ENCODE peak calls at places on chromosomes 5 and 9, in five cellular contexts. O, P, Q, N and X are unnamed samples.

GRCh38 chr9:36764364-36765076 is 191.8 kb downstream of the MELK start:
- DNase-seq in O (no peak), P (no peak), Q (no peak), N (no peak), X (no peak)

GRCh38 chr5:50922942-50923767 is 256.7 kb downstream of the PARP8 start:
- DNase-seq in O (no peak), P (no peak), Q (no peak), N (no peak), X (no peak)

GRCh38 chr5:103041071-103041676 is 78.8 kb downstream of the GIN1 start:
- DNase-seq in O (no peak), P (no peak), Q (no peak), N (peak), X (peak)

GRCh38 chr5:73783823-73784222 is 157.8 kb downstream of the ARHGEF28 start:
- DNase-seq in O (no peak), P (no peak), Q (no peak), N (peak), X (no peak)

GRCh38 chr9:127642047-127642740 is 30.1 kb downstream of the STXBP1 start:
- DNase-seq in O (no peak), P (no peak), Q (no peak), N (no peak), X (no peak)

GRCh38 chr5:67879619-67880357 is 335.8 kb upstream of the PIK3R1 start:
- DNase-seq in O (no peak), P (no peak), Q (no peak), N (peak), X (no peak)

GRCh38 chr9:91847576-91847975 is 102.5 kb downstream of the ROR2 start:
- DNase-seq in O (no peak), P (no peak), Q (no peak), N (no peak), X (no peak)

GRCh38 chr9:14352549-14352948 is 38.6 kb upstream of the NFIB start:
- DNase-seq in O (no peak), P (no peak), Q (no peak), N (peak), X (no peak)

GRCh38 chr9:29751220-29751619 is 2177.9 kb upstream of the C9orf72 start:
- DNase-seq in O (no peak), P (no peak), Q (no peak), N (no peak), X (no peak)

GRCh38 chr9:29750062-29750461 is 2176.8 kb upstream of the C9orf72 start:
- DNase-seq in O (no peak), P (no peak), Q (no peak), N (no peak), X (no peak)

DNA sequence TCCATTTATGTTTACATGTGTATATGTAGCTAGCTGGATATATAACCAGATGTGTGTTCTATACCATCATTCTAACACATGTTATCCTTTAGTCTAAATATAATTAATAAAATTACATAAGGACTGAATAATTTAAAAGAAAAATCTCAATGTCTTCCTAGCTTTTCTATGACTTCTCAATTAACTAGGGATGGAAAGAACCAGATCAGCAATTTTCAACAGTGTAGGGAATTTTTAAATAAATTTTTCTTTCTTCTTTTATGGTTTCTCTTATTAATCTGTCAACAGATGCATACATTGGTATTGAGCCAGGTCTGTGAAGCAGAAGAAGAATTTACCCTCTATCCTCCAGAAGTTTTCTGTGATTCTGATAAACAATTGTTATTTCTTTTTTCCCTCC is 2180.4 kb upstream of the C9orf72 start:
- DNase-seq in O (no peak), P (no peak), Q (no peak), N (no peak), X (no peak)
- TF ChIP-seq SRF in O (no peak), P (no peak), Q (no peak), N (no peak), X (no peak)

GRCh38 chr9:78932849-78933627 is 636.1 kb downstream of the PSAT1 start:
- DNase-seq in O (no peak), P (no peak), Q (no peak), N (no peak), X (no peak)
- TF ChIP-seq MAX in O (no peak), P (no peak), Q (no peak), N (no peak), X (no peak)

GRCh38 chr9:114237247-114237646 is 81.9 kb downstream of the COL27A1 start:
- DNase-seq in O (no peak), P (no peak), Q (no peak), N (no peak), X (no peak)

GRCh38 chr9:114236391-114237138 is 81.2 kb downstream of the COL27A1 start:
- DNase-seq in O (no peak), P (no peak), Q (no peak), N (no peak), X (no peak)

GRCh38 chr9:114238919-114239879 is 83.7 kb upstream of the ORM1 start:
- DNase-seq in O (no peak), P (peak), Q (no peak), N (peak), X (no peak)

GRCh38 chr9:114238471-114238870 is 83.1 kb downstream of the COL27A1 start:
- DNase-seq in O (no peak), P (no peak), Q (no peak), N (no peak), X (no peak)

DNA sequence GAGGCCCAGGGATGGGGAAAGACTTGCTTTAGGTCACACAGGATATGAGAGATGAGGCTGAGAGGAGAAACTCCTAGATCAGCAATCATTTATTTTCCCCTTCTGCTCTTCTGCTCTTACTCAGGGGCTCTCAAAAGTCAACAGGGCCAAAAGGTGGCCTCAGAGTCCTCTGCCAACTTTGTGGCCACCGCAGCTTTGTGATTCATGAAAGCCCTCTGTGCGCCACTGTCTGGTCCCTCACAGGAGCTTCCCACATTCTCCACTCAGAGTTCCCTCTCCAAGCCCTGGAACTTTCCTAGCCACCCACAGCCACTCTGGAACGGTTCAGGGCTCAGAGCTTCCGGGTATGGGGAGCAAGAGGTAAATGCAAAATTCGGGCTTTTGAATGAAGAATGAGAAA is 82.4 kb downstream of the COL27A1 start:
- DNase-seq in O (no peak), P (no peak), Q (no peak), N (no peak), X (no peak)
- TF ChIP-seq SRF in O (no peak), P (no peak), Q (no peak), N (no peak), X (no peak)

GRCh38 chr9:113600477-113600851 is 136.9 kb downstream of the RGS3 start:
- DNase-seq in O (no peak), P (no peak), Q (no peak), N (no peak), X (no peak)

GRCh38 chr9:113603773-113604172 is 140.2 kb downstream of the RGS3 start:
- DNase-seq in O (no peak), P (no peak), Q (no peak), N (no peak), X (no peak)

GRCh38 chr9:113600871-113601545 is 137.5 kb downstream of the RGS3 start:
- DNase-seq in O (no peak), P (no peak), Q (no peak), N (no peak), X (no peak)

GRCh38 chr9:113604393-113604792 is 140.9 kb downstream of the RGS3 start:
- DNase-seq in O (no peak), P (no peak), Q (no peak), N (no peak), X (no peak)

DNA sequence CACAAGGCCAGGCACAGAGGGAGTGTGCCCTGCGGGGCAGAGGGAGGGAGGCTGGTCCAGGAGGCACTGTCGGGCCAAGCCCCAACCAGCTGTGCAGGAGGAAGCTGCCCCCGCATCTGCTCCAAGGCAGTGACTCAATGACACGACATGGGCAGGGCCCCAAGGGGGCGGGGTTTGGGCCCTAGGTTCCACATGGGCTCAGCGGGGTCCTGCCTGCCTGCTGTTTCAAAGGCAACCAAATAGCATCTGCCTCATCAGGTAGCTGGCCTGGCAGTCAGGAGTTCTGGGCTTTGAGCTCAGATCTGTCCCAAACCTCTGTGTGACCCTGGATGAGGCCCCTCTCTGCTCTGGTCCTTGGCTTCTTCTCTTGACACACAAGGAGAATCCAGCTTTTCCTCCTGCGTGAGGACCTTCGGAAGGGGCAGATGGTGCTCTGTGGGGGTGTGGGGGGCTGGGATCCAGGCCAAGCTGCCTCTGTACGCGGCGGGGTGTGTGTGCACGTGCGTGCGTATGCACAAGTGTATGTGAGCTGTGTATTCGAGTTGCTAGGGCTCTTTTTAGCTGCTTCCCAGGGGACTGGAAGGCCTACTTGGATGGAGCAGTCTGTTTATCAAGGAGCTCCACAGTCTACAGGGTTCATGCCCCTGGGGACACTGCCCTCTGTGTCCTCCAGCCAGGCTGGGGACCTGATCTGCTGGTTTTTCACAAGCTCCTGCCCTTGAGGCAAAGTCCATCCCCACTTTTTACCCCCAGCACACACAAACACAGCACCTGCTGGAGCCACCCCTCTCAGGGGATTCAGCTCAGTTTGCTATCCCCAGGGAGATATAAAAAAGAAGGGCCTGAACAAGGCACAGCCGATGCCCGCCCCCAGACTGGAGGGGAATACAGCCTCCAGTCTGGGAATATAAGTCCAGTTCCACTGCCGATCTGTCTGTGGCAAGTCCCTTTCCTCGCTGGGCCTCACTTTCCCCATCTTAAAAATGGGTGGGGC is 138.9 kb downstream of the RGS3 start:
- DNase-seq in O (peak), P (peak), Q (no peak), N (peak), X (peak)
- TF ChIP-seq MAX in O (no peak), P (no peak), Q (no peak), N (no peak), X (peak)

DNA sequence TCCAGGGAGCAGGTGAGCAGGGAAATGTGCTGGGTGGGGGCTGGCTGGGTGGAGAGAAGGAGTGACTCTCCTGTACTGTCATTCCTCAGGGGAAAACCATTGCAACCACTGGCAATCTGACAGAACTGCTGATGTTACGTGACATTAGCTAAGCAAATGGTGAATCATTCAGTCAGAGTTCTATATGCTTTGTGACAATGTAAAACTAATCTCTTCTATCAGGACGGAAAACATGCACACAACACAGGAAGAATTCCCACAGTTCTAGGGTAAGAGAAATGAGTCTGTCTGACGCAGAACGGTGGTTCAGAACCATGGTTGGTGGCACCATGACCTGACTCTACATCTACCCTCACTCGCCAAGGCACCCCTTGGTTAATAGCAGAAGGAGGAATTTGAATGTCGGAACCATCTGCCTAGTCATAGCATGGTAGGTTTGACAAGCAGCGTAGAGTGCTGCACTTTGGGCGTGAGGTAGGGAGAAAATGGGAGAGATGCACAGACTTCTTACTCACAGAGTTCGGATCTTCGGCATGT is 243.6 kb upstream of the PANK3 start:
- DNase-seq in O (no peak), P (no peak), Q (peak), N (no peak), X (no peak)
- TF ChIP-seq SRF in O (no peak), P (no peak), Q (no peak), N (no peak), X (no peak)

GRCh38 chr9:95317119-95317892 is at the start of gene FANCC:
- DNase-seq in O (peak), P (peak), Q (peak), N (peak), X (peak)

GRCh38 chr9:95316274-95316673 is 1.2 kb downstream of the FANCC start:
- DNase-seq in O (no peak), P (peak), Q (no peak), N (no peak), X (no peak)

GRCh38 chr9:95317893-95318211 is 343 bp upstream of the FANCC start:
- DNase-seq in O (no peak), P (no peak), Q (no peak), N (no peak), X (no peak)

GRCh38 chr9:95315108-95315746 is 2.3 kb downstream of the FANCC start:
- DNase-seq in O (no peak), P (no peak), Q (no peak), N (peak), X (no peak)

DNA sequence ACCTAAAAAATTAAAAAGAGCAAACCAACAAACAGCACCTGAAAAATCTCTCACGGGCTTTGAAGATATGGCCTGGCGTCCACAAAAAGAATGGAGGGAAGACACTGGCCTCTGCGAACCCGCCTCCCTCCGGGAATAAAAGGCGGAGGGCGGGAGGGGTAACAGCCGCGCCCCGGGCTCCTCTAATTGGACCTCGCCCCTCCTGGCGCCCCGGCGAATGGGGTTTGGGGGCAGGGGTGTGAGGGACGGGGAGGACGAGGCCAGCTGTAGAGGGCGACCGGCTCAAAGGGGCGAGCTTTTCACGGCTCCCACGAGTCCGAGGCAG is 753 bp downstream of the FANCC start:
- DNase-seq in O (peak), P (peak), Q (no peak), N (peak), X (peak)
- TF ChIP-seq MAX in O (no peak), P (no peak), Q (no peak), N (no peak), X (no peak)

GRCh38 chr9:73200694-73201432 is 49.2 kb downstream of the ANXA1 start:
- DNase-seq in O (no peak), P (peak), Q (no peak), N (peak), X (peak)
- TF ChIP-seq SRF in O (no peak), P (no peak), Q (no peak), N (no peak), X (no peak)

GRCh38 chr5:14297697-14298096 is 154.6 kb downstream of the TRIO start:
- DNase-seq in O (no peak), P (no peak), Q (no peak), N (no peak), X (no peak)

GRCh38 chr5:14299666-14300065 is 156.5 kb downstream of the TRIO start:
- DNase-seq in O (no peak), P (no peak), Q (no peak), N (no peak), X (no peak)

GRCh38 chr5:14295610-14296009 is 152.5 kb downstream of the TRIO start:
- DNase-seq in O (no peak), P (no peak), Q (no peak), N (no peak), X (no peak)

GRCh38 chr5:14298126-14298847 is 155.1 kb downstream of the TRIO start:
- DNase-seq in O (no peak), P (no peak), Q (no peak), N (no peak), X (no peak)

DNA sequence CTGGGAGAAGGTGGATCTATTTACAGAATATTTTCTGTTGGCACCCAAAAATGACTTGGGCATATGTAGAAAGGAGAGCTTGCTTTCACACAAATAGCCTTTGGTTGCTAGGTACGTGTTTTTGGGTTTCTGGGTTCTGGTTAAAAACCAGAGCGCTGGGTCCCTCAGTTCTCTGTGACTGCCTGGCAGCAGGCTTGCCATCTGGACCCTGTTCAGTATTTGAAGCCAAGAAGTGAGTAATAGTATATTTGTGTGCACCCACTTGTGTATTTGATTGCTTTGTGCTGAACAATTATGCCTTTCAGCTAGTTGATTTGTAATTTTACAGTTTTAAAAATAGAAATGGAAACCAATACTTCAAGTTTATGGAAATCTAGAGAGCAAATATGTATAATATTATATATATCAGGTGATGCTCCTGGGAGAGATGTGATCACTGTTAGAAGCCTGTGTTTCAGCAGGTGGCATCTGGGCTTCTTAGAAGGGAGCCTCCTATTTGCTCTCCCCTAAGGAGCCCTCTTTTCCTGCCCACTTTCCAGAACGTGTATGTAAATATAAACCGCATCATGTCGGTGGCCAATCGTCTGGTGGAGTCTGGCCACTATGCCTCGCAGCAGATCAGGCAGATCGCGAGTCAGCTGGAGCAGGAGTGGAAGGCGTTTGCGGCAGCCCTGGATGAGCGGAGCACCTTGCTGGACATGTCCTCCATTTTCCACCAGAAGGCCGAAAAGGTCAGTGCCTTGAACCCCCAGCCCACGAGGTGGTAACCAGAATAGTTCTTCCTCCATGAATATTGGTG is 153.6 kb downstream of the TRIO start:
- DNase-seq in O (no peak), P (no peak), Q (no peak), N (no peak), X (no peak)
- TF ChIP-seq MAX in O (no peak), P (no peak), Q (no peak), N (no peak), X (no peak)